ENCODE peak calls at places on chromosome 14, in five cellular contexts. U, E, F, I and J are unnamed samples.
A peak's percentile ranks its signal among the peaks of the same experiment; 100 is the strongest.

GRCh38 chr14:61923348-61923747 is 161.1 kb downstream of the SNAPC1 start:
- DNase-seq in I (no peak), U (no peak), F (no peak), E (peak; percentile 64), J (no peak)

GRCh38 chr14:68797180-68797670 is 4.4 kb upstream of the ZFP36L1 start:
- DNase-seq in E (no peak), I (no peak), F (peak; percentile 55), U (no peak), J (no peak)

GRCh38 chr14:92942976-92943710 is 20.2 kb downstream of the CHGA start:
- DNase-seq in E (no peak), U (no peak), I (no peak), F (no peak), J (no peak)

GRCh38 chr14:49464885-49465284 is 121.3 kb downstream of the RPS29 start:
- DNase-seq in I (no peak), U (no peak), F (no peak), E (peak; percentile 5), J (no peak)

GRCh38 chr14:71166434-71166833 is 259.2 kb downstream of the PCNX1 start:
- DNase-seq in F (no peak), U (no peak), E (peak; percentile 87), I (no peak), J (no peak)

GRCh38 chr14:58750321-58751269 is 112.8 kb downstream of the DACT1 start:
- DNase-seq in E (no peak), U (no peak), I (no peak), F (no peak), J (no peak)

GRCh38 chr14:102125546-102125945 is 14.2 kb upstream of the WDR20 start:
- DNase-seq in U (no peak), E (no peak), I (no peak), F (no peak), J (no peak)

GRCh38 chr14:71469936-71470335 is 462.3 kb upstream of the RGS6 start:
- DNase-seq in U (no peak), F (no peak), E (no peak), I (no peak), J (no peak)

GRCh38 chr14:68612049-68612448 is 180.8 kb downstream of the ZFP36L1 start:
- DNase-seq in I (no peak), E (peak; percentile 33), U (peak; percentile 21), F (no peak), J (no peak)

GRCh38 chr14:74019743-74020142 is 594 bp downstream of the BBOF1 start:
- DNase-seq in U (no peak), E (peak; percentile 79), F (no peak), I (no peak), J (no peak)

GRCh38 chr14:105841022-105842009 is 314.9 kb downstream of the TMEM121 start:
- DNase-seq in I (no peak), F (no peak), U (peak; percentile 59), E (no peak), J (no peak)
- H3K9me3 ChIP-seq in I (no peaks in the 10 kb centered on the region), F (no peaks in the 10 kb centered on the region), U (no peaks in the 10 kb centered on the region), E (no peaks in the 10 kb centered on the region), J (no peaks in the 10 kb centered on the region)

GRCh38 chr14:95426116-95426475 is 90.4 kb downstream of the SYNE3 start:
- DNase-seq in I (no peak), E (no peak), F (no peak), U (no peak), J (no peak)
- H3K36me3 ChIP-seq in I (no peaks in the 10 kb centered on the region), E (no peaks in the 10 kb centered on the region), F (peaks cover 1% of the 10 kb centered on the region), U (peaks cover 6% of the 10 kb centered on the region), J (no peaks in the 10 kb centered on the region)

DNA sequence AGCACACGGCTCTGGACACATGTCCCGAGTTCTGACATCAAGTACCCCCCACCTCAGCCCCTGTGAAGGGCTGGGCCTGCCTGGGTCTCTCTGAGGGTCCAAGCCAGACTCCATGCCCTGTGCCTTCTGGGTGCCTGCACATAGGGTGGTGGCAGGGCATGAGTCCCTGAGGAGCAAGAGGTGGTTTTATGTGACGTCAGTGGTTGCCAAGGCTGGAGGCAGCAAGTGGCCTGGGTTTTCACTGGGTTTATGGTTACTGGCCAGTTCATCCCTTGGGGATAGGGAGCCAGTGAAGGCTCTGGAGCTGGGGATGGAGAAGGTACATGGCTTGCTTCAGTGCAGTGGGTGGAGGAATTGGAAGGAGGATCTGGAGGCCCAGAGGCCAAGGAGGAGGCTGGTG is 51.1 kb upstream of the EML1 start:
- DNase-seq in F (no peak), U (no peak), I (no peak), E (no peak), J (no peak)
- H3K4me1 ChIP-seq in F (no peaks in the 10 kb centered on the region), U (peaks cover 30% of the 10 kb centered on the region), I (no peaks in the 10 kb centered on the region), E (no peaks in the 10 kb centered on the region), J (no peaks in the 10 kb centered on the region)

DNA sequence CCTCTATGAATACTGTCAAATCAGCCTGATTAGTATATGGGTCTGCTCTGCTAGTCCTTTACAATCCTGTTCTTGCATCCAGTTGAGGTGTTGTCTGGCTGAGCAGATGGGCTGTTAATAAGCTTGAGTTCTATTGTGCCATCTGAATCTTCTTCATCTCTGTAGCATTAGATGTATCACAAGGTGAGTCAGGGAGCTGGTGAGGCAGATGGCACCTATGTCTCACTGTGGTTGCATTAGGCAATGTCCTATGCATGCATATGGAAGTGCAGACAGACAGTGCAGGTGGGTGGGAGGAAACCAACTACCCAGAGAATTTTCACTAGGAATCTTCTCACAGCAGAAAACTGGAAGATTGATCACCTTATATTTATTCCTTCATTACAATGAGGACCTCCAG is 165.7 kb upstream of the STXBP6 start:
- DNase-seq in I (no peak), U (no peak), E (no peak), F (no peak), J (no peak)
- H3K9me3 ChIP-seq in I (no peaks in the 10 kb centered on the region), U (no peaks in the 10 kb centered on the region), E (no peaks in the 10 kb centered on the region), F (no peaks in the 10 kb centered on the region), J (no peaks in the 10 kb centered on the region)